ENCODE peak calls at places on chromosomes 7 and 10, in eight cellular contexts. One of them, this sample, is unnamed.

GRCh38 chr10:51937736-51938135 is 238.3 kb upstream of the CSTF2T start:
- DNase-seq in CD4-positive, alpha-beta memory T cell: no peak
- DNase-seq in aorta: no peak
- DNase-seq in suprapubic skin: no peak
- DNase-seq in mesendoderm: no peak
- DNase-seq in osteoblast: no peak
- DNase-seq in adrenal gland: no peak
- DNase-seq in left ventricle myocardium inferior: no peak
- DNase-seq in this sample: no peak

GRCh38 chr7:105782391-105783063 is 93.9 kb downstream of the ATXN7L1 start:
- DNase-seq in mesendoderm: no peak
- DNase-seq in suprapubic skin: no peak
- DNase-seq in adrenal gland: peak; percentile 50
- DNase-seq in osteoblast: peak; percentile 90
- DNase-seq in aorta: no peak
- DNase-seq in CD4-positive, alpha-beta memory T cell: no peak
- DNase-seq in left ventricle myocardium inferior: no peak
- DNase-seq in this sample: no peak

GRCh38 chr7:83970081-83970480 is 224.5 kb downstream of the SEMA3A start:
- DNase-seq in adrenal gland: no peak
- DNase-seq in suprapubic skin: no peak
- DNase-seq in CD4-positive, alpha-beta memory T cell: no peak
- DNase-seq in mesendoderm: no peak
- DNase-seq in osteoblast: no peak
- DNase-seq in left ventricle myocardium inferior: no peak
- DNase-seq in aorta: no peak
- DNase-seq in this sample: no peak

GRCh38 chr10:29302499-29302898 is 13.6 kb downstream of the LYZL1 start:
- DNase-seq in osteoblast: no peak
- DNase-seq in left ventricle myocardium inferior: no peak
- DNase-seq in suprapubic skin: no peak
- DNase-seq in CD4-positive, alpha-beta memory T cell: no peak
- DNase-seq in adrenal gland: no peak
- DNase-seq in mesendoderm: no peak
- DNase-seq in aorta: no peak
- DNase-seq in this sample: no peak

GRCh38 chr7:134856141-134856540 is 76.7 kb downstream of the CALD1 start:
- DNase-seq in mesendoderm: peak; percentile 93
- DNase-seq in suprapubic skin: no peak
- DNase-seq in left ventricle myocardium inferior: no peak
- DNase-seq in CD4-positive, alpha-beta memory T cell: no peak
- DNase-seq in adrenal gland: no peak
- DNase-seq in aorta: no peak
- DNase-seq in osteoblast: no peak
- DNase-seq in this sample: no peak

GRCh38 chr7:66326501-66327180 is 121.5 kb downstream of the TPST1 start:
- DNase-seq in adrenal gland: no peak
- DNase-seq in osteoblast: peak; percentile 84
- DNase-seq in left ventricle myocardium inferior: no peak
- DNase-seq in CD4-positive, alpha-beta memory T cell: no peak
- DNase-seq in suprapubic skin: no peak
- DNase-seq in aorta: no peak
- DNase-seq in mesendoderm: no peak
- DNase-seq in this sample: no peak

GRCh38 chr7:96599288-96599936 is 110.2 kb downstream of the SEM1 start:
- DNase-seq in suprapubic skin: no peak
- DNase-seq in adrenal gland: no peak
- DNase-seq in CD4-positive, alpha-beta memory T cell: no peak
- DNase-seq in aorta: no peak
- DNase-seq in osteoblast: no peak
- DNase-seq in left ventricle myocardium inferior: no peak
- DNase-seq in mesendoderm: no peak
- DNase-seq in this sample: no peak

GRCh38 chr10:4470231-4470840 is 355.7 kb upstream of the AKR1E2 start:
- DNase-seq in mesendoderm: peak; percentile 50
- DNase-seq in adrenal gland: no peak
- DNase-seq in left ventricle myocardium inferior: no peak
- DNase-seq in aorta: no peak
- DNase-seq in suprapubic skin: no peak
- DNase-seq in CD4-positive, alpha-beta memory T cell: no peak
- DNase-seq in osteoblast: peak; percentile 84
- DNase-seq in this sample: no peak

GRCh38 chr10:57955076-57955475 is 312.6 kb downstream of the IPMK start:
- DNase-seq in CD4-positive, alpha-beta memory T cell: no peak
- DNase-seq in adrenal gland: no peak
- DNase-seq in suprapubic skin: no peak
- DNase-seq in aorta: no peak
- DNase-seq in left ventricle myocardium inferior: no peak
- DNase-seq in osteoblast: no peak
- DNase-seq in mesendoderm: no peak
- DNase-seq in this sample: no peak

GRCh38 chr10:102404361-102405107 is 9.0 kb downstream of the NFKB2 start:
- DNase-seq in adrenal gland: no peak
- DNase-seq in osteoblast: peak; percentile 74
- DNase-seq in aorta: no peak
- DNase-seq in CD4-positive, alpha-beta memory T cell: no peak
- DNase-seq in left ventricle myocardium inferior: no peak
- DNase-seq in mesendoderm: no peak
- DNase-seq in suprapubic skin: no peak
- DNase-seq in this sample: no peak

GRCh38 chr10:22308390-22308789 is 7.8 kb upstream of the COMMD3 start:
- DNase-seq in aorta: no peak
- DNase-seq in mesendoderm: no peak
- DNase-seq in adrenal gland: no peak
- DNase-seq in osteoblast: peak; percentile 68
- DNase-seq in CD4-positive, alpha-beta memory T cell: no peak
- DNase-seq in suprapubic skin: no peak
- DNase-seq in left ventricle myocardium inferior: no peak
- DNase-seq in this sample: no peak

GRCh38 chr7:140059288-140060242 is 3.2 kb downstream of the PARP12 start:
- DNase-seq in left ventricle myocardium inferior: peak; percentile 42
- DNase-seq in osteoblast: peak; percentile 90
- DNase-seq in CD4-positive, alpha-beta memory T cell: no peak
- DNase-seq in adrenal gland: peak; percentile 96
- DNase-seq in suprapubic skin: no peak
- DNase-seq in mesendoderm: no peak
- DNase-seq in aorta: peak; percentile 87
- DNase-seq in this sample: no peak

GRCh38 chr10:66639351-66639750 is 286.5 kb upstream of the LRRTM3 start:
- DNase-seq in osteoblast: no peak
- DNase-seq in CD4-positive, alpha-beta memory T cell: no peak
- DNase-seq in aorta: no peak
- DNase-seq in suprapubic skin: no peak
- DNase-seq in mesendoderm: no peak
- DNase-seq in left ventricle myocardium inferior: no peak
- DNase-seq in adrenal gland: no peak
- DNase-seq in this sample: no peak

GRCh38 chr7:28640026-28640425 is 227.7 kb downstream of the CREB5 start:
- DNase-seq in aorta: no peak
- DNase-seq in left ventricle myocardium inferior: no peak
- DNase-seq in suprapubic skin: no peak
- DNase-seq in osteoblast: no peak
- DNase-seq in adrenal gland: no peak
- DNase-seq in mesendoderm: no peak
- DNase-seq in CD4-positive, alpha-beta memory T cell: no peak
- DNase-seq in this sample: no peak

GRCh38 chr7:121372376-121373024 is 23.6 kb downstream of the FAM3C start:
- DNase-seq in suprapubic skin: no peak
- DNase-seq in left ventricle myocardium inferior: no peak
- DNase-seq in osteoblast: no peak
- DNase-seq in adrenal gland: no peak
- DNase-seq in CD4-positive, alpha-beta memory T cell: no peak
- DNase-seq in mesendoderm: no peak
- DNase-seq in aorta: no peak
- DNase-seq in this sample: no peak

GRCh38 chr10:114576716-114577115 is 81.4 kb downstream of the ABLIM1 start:
- DNase-seq in left ventricle myocardium inferior: no peak
- DNase-seq in aorta: no peak
- DNase-seq in mesendoderm: no peak
- DNase-seq in adrenal gland: peak; percentile 32
- DNase-seq in CD4-positive, alpha-beta memory T cell: no peak
- DNase-seq in suprapubic skin: no peak
- DNase-seq in osteoblast: no peak
- DNase-seq in this sample: no peak

GRCh38 chr7:31858051-31858450 is 171.0 kb downstream of the PPP1R17 start:
- DNase-seq in left ventricle myocardium inferior: no peak
- DNase-seq in aorta: no peak
- DNase-seq in suprapubic skin: no peak
- DNase-seq in CD4-positive, alpha-beta memory T cell: no peak
- DNase-seq in mesendoderm: no peak
- DNase-seq in osteoblast: peak; percentile 23
- DNase-seq in adrenal gland: no peak
- DNase-seq in this sample: no peak

GRCh38 chr7:158382363-158382988 is 205.1 kb downstream of the PTPRN2 start:
- DNase-seq in left ventricle myocardium inferior: no peak
- DNase-seq in suprapubic skin: no peak
- DNase-seq in mesendoderm: no peak
- DNase-seq in osteoblast: peak; percentile 71
- DNase-seq in aorta: peak; percentile 32
- DNase-seq in CD4-positive, alpha-beta memory T cell: no peak
- DNase-seq in adrenal gland: no peak
- DNase-seq in this sample: no peak

GRCh38 chr7:77799078-77799964 is 748 bp downstream of the PHTF2 start:
- DNase-seq in aorta: peak; percentile 83
- DNase-seq in mesendoderm: peak; percentile 62
- DNase-seq in suprapubic skin: peak; percentile 83
- DNase-seq in left ventricle myocardium inferior: peak; percentile 36
- DNase-seq in CD4-positive, alpha-beta memory T cell: peak; percentile 23
- DNase-seq in adrenal gland: peak; percentile 39
- DNase-seq in osteoblast: peak; percentile 46
- DNase-seq in this sample: no peak

GRCh38 chr10:4407783-4408182 is 418.2 kb upstream of the AKR1E2 start:
- DNase-seq in CD4-positive, alpha-beta memory T cell: no peak
- DNase-seq in mesendoderm: peak; percentile 11
- DNase-seq in osteoblast: peak; percentile 10
- DNase-seq in aorta: no peak
- DNase-seq in left ventricle myocardium inferior: no peak
- DNase-seq in adrenal gland: no peak
- DNase-seq in suprapubic skin: no peak
- DNase-seq in this sample: no peak

GRCh38 chr10:101221479-101222246 is 7.6 kb downstream of the LBX1 start:
- DNase-seq in osteoblast: peak; percentile 65
- DNase-seq in CD4-positive, alpha-beta memory T cell: no peak
- DNase-seq in aorta: no peak
- DNase-seq in left ventricle myocardium inferior: no peak
- DNase-seq in suprapubic skin: no peak
- DNase-seq in mesendoderm: no peak
- DNase-seq in adrenal gland: no peak
- DNase-seq in this sample: no peak

DNA sequence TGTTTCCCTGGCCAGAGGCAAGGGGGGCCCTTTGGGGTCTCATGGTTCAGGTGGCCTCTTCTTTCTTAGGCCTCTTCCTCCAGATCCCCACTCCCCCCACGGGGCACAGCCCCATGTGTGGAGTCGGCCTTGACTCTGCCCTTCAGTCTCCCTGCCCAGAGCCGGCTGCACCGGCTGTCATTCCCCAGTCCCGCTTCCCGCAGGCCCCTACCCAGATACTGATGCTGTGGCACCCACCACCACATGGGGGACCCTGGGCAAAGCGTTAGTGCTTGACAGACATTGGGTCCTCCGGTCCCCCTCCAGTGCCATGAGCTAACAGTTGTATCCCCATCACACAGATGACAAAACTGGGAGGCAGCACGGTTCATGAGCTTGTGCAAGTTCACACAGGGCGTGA is 6.3 kb upstream of the GIMAP8 start:
- DNase-seq in left ventricle myocardium inferior: no peak
- DNase-seq in CD4-positive, alpha-beta memory T cell: no peak
- DNase-seq in aorta: no peak
- DNase-seq in mesendoderm: no peak
- DNase-seq in adrenal gland: no peak
- DNase-seq in osteoblast: no peak
- DNase-seq in suprapubic skin: no peak
- DNase-seq in this sample: no peak
- H3K27ac ChIP-seq in left ventricle myocardium inferior: no peak overlapping the region
- H3K27ac ChIP-seq in CD4-positive, alpha-beta memory T cell: no peak overlapping the region
- H3K27ac ChIP-seq in aorta: no peak overlapping the region
- H3K27ac ChIP-seq in mesendoderm: no peak overlapping the region
- H3K27ac ChIP-seq in adrenal gland: no peak overlapping the region
- H3K27ac ChIP-seq in osteoblast: no peak overlapping the region
- H3K27ac ChIP-seq in suprapubic skin: no peak overlapping the region
- H3K27ac ChIP-seq in this sample: no peak overlapping the region

GRCh38 chr7:6049780-6050179 is 18.6 kb downstream of the ANKRD61 start:
- DNase-seq in aorta: no peak
- DNase-seq in mesendoderm: no peak
- DNase-seq in left ventricle myocardium inferior: no peak
- DNase-seq in CD4-positive, alpha-beta memory T cell: no peak
- DNase-seq in suprapubic skin: no peak
- DNase-seq in osteoblast: no peak
- DNase-seq in adrenal gland: no peak
- DNase-seq in this sample: no peak
- H3K27ac ChIP-seq in aorta: no peak overlapping the region
- H3K27ac ChIP-seq in mesendoderm: no peak overlapping the region
- H3K27ac ChIP-seq in left ventricle myocardium inferior: peak overlapping the region; percentile 21
- H3K27ac ChIP-seq in CD4-positive, alpha-beta memory T cell: no peak overlapping the region
- H3K27ac ChIP-seq in suprapubic skin: no peak overlapping the region
- H3K27ac ChIP-seq in osteoblast: no peak overlapping the region
- H3K27ac ChIP-seq in adrenal gland: no peak overlapping the region
- H3K27ac ChIP-seq in this sample: no peak overlapping the region

GRCh38 chr10:43904831-43905230 is 256.1 kb upstream of the ZNF32 start:
- DNase-seq in osteoblast: no peak
- DNase-seq in left ventricle myocardium inferior: no peak
- DNase-seq in aorta: no peak
- DNase-seq in adrenal gland: no peak
- DNase-seq in mesendoderm: no peak
- DNase-seq in suprapubic skin: no peak
- DNase-seq in CD4-positive, alpha-beta memory T cell: no peak
- DNase-seq in this sample: no peak
- H3K27ac ChIP-seq in osteoblast: no peak overlapping the region
- H3K27ac ChIP-seq in left ventricle myocardium inferior: peak overlapping the region; percentile 72
- H3K27ac ChIP-seq in aorta: no peak overlapping the region
- H3K27ac ChIP-seq in adrenal gland: peak overlapping the region; percentile 17
- H3K27ac ChIP-seq in mesendoderm: no peak overlapping the region
- H3K27ac ChIP-seq in suprapubic skin: no peak overlapping the region
- H3K27ac ChIP-seq in CD4-positive, alpha-beta memory T cell: no peak overlapping the region
- H3K27ac ChIP-seq in this sample: no peak overlapping the region

GRCh38 chr10:112949875-112950507 is at the start of gene TCF7L2:
- DNase-seq in suprapubic skin: peak; percentile 97
- DNase-seq in mesendoderm: peak; percentile 100
- DNase-seq in adrenal gland: peak; percentile 97
- DNase-seq in aorta: peak; percentile 98
- DNase-seq in osteoblast: peak; percentile 96
- DNase-seq in left ventricle myocardium inferior: peak; percentile 96
- DNase-seq in CD4-positive, alpha-beta memory T cell: peak; percentile 46
- DNase-seq in this sample: peak; percentile 94

GRCh38 chr10:112951349-112952281 is 1.6 kb downstream of the TCF7L2 start:
- DNase-seq in aorta: peak; percentile 89
- DNase-seq in adrenal gland: peak; percentile 63
- DNase-seq in suprapubic skin: peak; percentile 83
- DNase-seq in osteoblast: peak; percentile 94
- DNase-seq in left ventricle myocardium inferior: peak; percentile 61
- DNase-seq in mesendoderm: peak; percentile 97
- DNase-seq in CD4-positive, alpha-beta memory T cell: peak; percentile 42
- DNase-seq in this sample: no peak

GRCh38 chr10:112949128-112949823 is 771 bp upstream of the TCF7L2 start:
- DNase-seq in suprapubic skin: no peak
- DNase-seq in adrenal gland: no peak
- DNase-seq in mesendoderm: no peak
- DNase-seq in CD4-positive, alpha-beta memory T cell: no peak
- DNase-seq in aorta: no peak
- DNase-seq in left ventricle myocardium inferior: no peak
- DNase-seq in osteoblast: peak; percentile 89
- DNase-seq in this sample: no peak

GRCh38 chr10:112950714-112951348 is 784 bp downstream of the TCF7L2 start:
- DNase-seq in adrenal gland: peak; percentile 48
- DNase-seq in CD4-positive, alpha-beta memory T cell: peak; percentile 10
- DNase-seq in mesendoderm: peak; percentile 81
- DNase-seq in suprapubic skin: no peak
- DNase-seq in aorta: peak; percentile 79
- DNase-seq in left ventricle myocardium inferior: peak; percentile 23
- DNase-seq in osteoblast: peak; percentile 73
- DNase-seq in this sample: no peak

GRCh38 chr10:112946649-112947048 is 3.4 kb upstream of the TCF7L2 start:
- DNase-seq in CD4-positive, alpha-beta memory T cell: no peak
- DNase-seq in adrenal gland: no peak
- DNase-seq in mesendoderm: no peak
- DNase-seq in aorta: no peak
- DNase-seq in osteoblast: no peak
- DNase-seq in left ventricle myocardium inferior: no peak
- DNase-seq in suprapubic skin: no peak
- DNase-seq in this sample: no peak
- H3K27ac ChIP-seq in CD4-positive, alpha-beta memory T cell: no peak overlapping the region
- H3K27ac ChIP-seq in adrenal gland: no peak overlapping the region
- H3K27ac ChIP-seq in mesendoderm: no peak overlapping the region
- H3K27ac ChIP-seq in aorta: no peak overlapping the region
- H3K27ac ChIP-seq in osteoblast: no peak overlapping the region
- H3K27ac ChIP-seq in left ventricle myocardium inferior: no peak overlapping the region
- H3K27ac ChIP-seq in suprapubic skin: no peak overlapping the region
- H3K27ac ChIP-seq in this sample: no peak overlapping the region

This sample was measured in RWPE2.